ENCODE peak calls at places on chromosome 5, in nine cellular contexts. C is SK-N-MC; U is activated naive CD8-positive, alpha-beta T cell treated with anti-CD3 and anti-CD28 coated beads, Interleukin-2, amount 50 U/mL, for 24 hours; J is upper lobe of right lung; F is GM20000; M is Daoy; A is uterus; T is naive thymus-derived CD8-positive, alpha-beta T cell; X is tibial nerve. L is an unnamed sample.

GRCh38 chr5:102654559-102655354 is 100.3 kb upstream of the PAM start:
- DNase-seq in F (no peak), X (no peak), T (no peak), J (no peak), A (no peak), C (no peak), M (no peak), U (no peak), L (no peak)

GRCh38 chr5:44927335-44927734 is 118.6 kb downstream of the MRPS30 start:
- DNase-seq in U (no peak), X (no peak), C (no peak), J (no peak), A (no peak), F (no peak), M (no peak), T (no peak), L (no peak)

GRCh38 chr5:140113180-140113698 is 670 bp upstream of the PURA start:
- DNase-seq in J (peak), A (peak), F (no peak), X (no peak), C (no peak), T (no peak), U (peak), M (no peak), L (peak)

GRCh38 chr5:160260881-160261815 is 31.8 kb downstream of the FABP6 start:
- DNase-seq in M (peak), X (no peak), F (no peak), T (no peak), U (no peak), J (peak), C (no peak), A (no peak), L (no peak)

GRCh38 chr5:180810210-180811011 is 7.8 kb upstream of the MGAT1 start:
- DNase-seq in U (peak), A (peak), T (peak), J (peak), M (peak), C (peak), F (peak), X (peak), L (peak)

GRCh38 chr5:129803403-129803802 is 55.5 kb downstream of the MINAR2 start:
- DNase-seq in F (no peak), X (no peak), T (no peak), M (no peak), A (no peak), U (no peak), J (no peak), C (no peak), L (no peak)

GRCh38 chr5:103804714-103805113 is 242.1 kb upstream of the NUDT12 start:
- DNase-seq in A (no peak), T (no peak), U (no peak), X (no peak), F (no peak), C (no peak), M (peak), J (no peak), L (no peak)

GRCh38 chr5:71475788-71476384 is 20.4 kb downstream of the BDP1 start:
- DNase-seq in C (no peak), X (no peak), U (no peak), T (no peak), F (peak), J (no peak), M (no peak), A (no peak), L (no peak)

GRCh38 chr5:139745121-139745799 is 50.3 kb upstream of the PSD2 start:
- DNase-seq in U (peak), A (no peak), J (no peak), M (peak), F (no peak), X (peak), C (no peak), T (no peak), L (peak)

GRCh38 chr5:1477341-1477740 is 32.1 kb upstream of the SLC6A3 start:
- DNase-seq in U (no peak), J (peak), C (no peak), F (no peak), M (no peak), X (no peak), A (no peak), T (no peak), L (no peak)

GRCh38 chr5:67364381-67364970 is 167.9 kb upstream of the CD180 start:
- DNase-seq in A (no peak), X (no peak), T (no peak), M (no peak), U (no peak), F (no peak), J (no peak), C (no peak), L (no peak)

GRCh38 chr5:97163360-97163764 is 19.7 kb downstream of the RIOK2 start:
- DNase-seq in C (no peak), J (no peak), T (no peak), X (no peak), A (no peak), F (no peak), U (no peak), M (no peak), L (no peak)

GRCh38 chr5:58094031-58094430 is 365.9 kb downstream of the PLK2 start:
- DNase-seq in X (no peak), C (no peak), T (no peak), U (no peak), J (no peak), M (peak), F (no peak), A (no peak), L (no peak)

GRCh38 chr5:52360985-52361384 is 426.7 kb upstream of the ITGA1 start:
- DNase-seq in T (no peak), M (no peak), X (no peak), C (no peak), A (no peak), F (no peak), J (no peak), U (no peak), L (no peak)

GRCh38 chr5:177471610-177472356 is 1.7 kb downstream of the DBN1 start:
- DNase-seq in T (peak), C (no peak), J (peak), M (no peak), U (peak), A (no peak), F (no peak), X (peak), L (peak)

GRCh38 chr5:153584561-153585359 is 94.3 kb downstream of the GRIA1 start:
- DNase-seq in X (no peak), U (no peak), J (peak), C (no peak), T (no peak), F (no peak), A (no peak), M (no peak), L (no peak)

GRCh38 chr5:31783246-31783645 is 144.3 kb downstream of the PDZD2 start:
- DNase-seq in X (no peak), A (no peak), T (no peak), J (no peak), F (no peak), U (no peak), C (no peak), M (no peak), L (no peak)

GRCh38 chr5:108167174-108167573 is 214.7 kb downstream of the FBXL17 start:
- DNase-seq in X (no peak), F (no peak), J (no peak), T (no peak), U (no peak), M (no peak), C (no peak), A (no peak), L (no peak)

GRCh38 chr5:95739857-95740256 is 8.7 kb downstream of the RHOBTB3 start:
- DNase-seq in A (no peak), J (no peak), U (no peak), C (no peak), M (no peak), X (no peak), T (no peak), F (no peak), L (no peak)

GRCh38 chr5:35877655-35878054 is 21.0 kb downstream of the IL7R start:
- DNase-seq in M (no peak), T (no peak), X (no peak), A (no peak), F (no peak), J (no peak), U (no peak), C (no peak), L (no peak)

GRCh38 chr5:116436674-116437350 is 137.8 kb downstream of the SEMA6A start:
- DNase-seq in M (no peak), J (no peak), U (no peak), X (no peak), T (no peak), C (no peak), A (no peak), F (no peak), L (no peak)

GRCh38 chr5:156256644-156257043 is 70.3 kb upstream of the SGCD start:
- DNase-seq in X (no peak), U (no peak), A (no peak), C (no peak), T (no peak), M (no peak), F (no peak), J (no peak), L (no peak)

GRCh38 chr5:132369012-132369470 is 469 bp upstream of the SLC22A5 start:
- DNase-seq in C (no peak), U (no peak), X (no peak), J (no peak), T (no peak), M (no peak), F (no peak), A (no peak), L (no peak)

GRCh38 chr5:67747096-67747495 is 468.5 kb upstream of the PIK3R1 start:
- DNase-seq in X (no peak), C (no peak), U (no peak), J (no peak), F (no peak), A (no peak), T (no peak), M (no peak), L (no peak)

GRCh38 chr5:54558362-54558761 is 40.8 kb downstream of the SNX18 start:
- DNase-seq in J (no peak), U (no peak), X (no peak), T (no peak), C (no peak), M (no peak), F (no peak), A (no peak), L (no peak)

GRCh38 chr5:6453937-6454560 is 5.4 kb downstream of the UBE2QL1 start:
- DNase-seq in A (no peak), F (no peak), U (no peak), T (no peak), C (no peak), M (no peak), J (no peak), X (no peak), L (no peak)

GRCh38 chr5:89337-90286 is 2.4 kb upstream of the PLEKHG4B start:
- DNase-seq in X (no peak), F (no peak), U (no peak), T (no peak), M (no peak), C (no peak), A (no peak), J (no peak), L (no peak)

GRCh38 chr5:177354716-177355115 is 3.0 kb upstream of the RGS14 start:
- DNase-seq in F (no peak), M (no peak), X (no peak), U (no peak), A (no peak), T (no peak), J (no peak), C (no peak), L (no peak)

GRCh38 chr5:59319286-59319685 is 574.2 kb downstream of the PDE4D start:
- DNase-seq in M (no peak), T (no peak), X (no peak), A (no peak), J (no peak), C (no peak), U (no peak), F (no peak), L (no peak)

GRCh38 chr5:93831449-93831848 is 90.0 kb upstream of the POU5F2 start:
- DNase-seq in F (no peak), J (no peak), U (no peak), A (no peak), M (peak), T (no peak), X (no peak), C (no peak), L (no peak)

GRCh38 chr5:160685695-160686094 is 166.3 kb downstream of the ATP10B start:
- DNase-seq in A (no peak), C (no peak), J (no peak), U (no peak), T (no peak), F (peak), M (no peak), X (no peak), L (no peak)

GRCh38 chr5:148950892-148951291 is 112.0 kb downstream of the SH3TC2 start:
- DNase-seq in C (no peak), J (no peak), A (no peak), X (no peak), F (no peak), T (no peak), M (no peak), U (no peak), L (no peak)

GRCh38 chr5:73759771-73760170 is 133.8 kb downstream of the ARHGEF28 start:
- DNase-seq in U (no peak), M (peak), C (no peak), A (no peak), X (no peak), F (no peak), J (no peak), T (no peak), L (no peak)

GRCh38 chr5:111779260-111780254 is 22.6 kb upstream of the NREP start:
- DNase-seq in U (no peak), X (no peak), J (no peak), T (no peak), A (no peak), M (peak), C (no peak), F (no peak), L (no peak)

GRCh38 chr5:83368317-83368716 is 103.2 kb upstream of the VCAN start:
- DNase-seq in M (peak), X (no peak), T (no peak), A (no peak), U (no peak), F (no peak), J (no peak), C (no peak), L (no peak)

GRCh38 chr5:119367502-119368237 is 11.9 kb downstream of the TNFAIP8 start:
- DNase-seq in C (no peak), F (no peak), M (peak), T (no peak), A (no peak), X (no peak), J (no peak), U (no peak), L (no peak)

GRCh38 chr5:180624630-180625029 is 24.8 kb downstream of the FLT4 start:
- DNase-seq in F (no peak), A (no peak), M (no peak), J (no peak), T (no peak), X (no peak), U (no peak), C (no peak), L (no peak)

GRCh38 chr5:98827161-98827560 is 53.7 kb downstream of the RGMB start:
- DNase-seq in M (peak), C (no peak), F (no peak), J (no peak), U (no peak), A (no peak), T (no peak), X (no peak), L (no peak)

GRCh38 chr5:137498301-137498735 is 808 bp downstream of the SPOCK1 start:
- DNase-seq in A (no peak), X (no peak), U (no peak), J (peak), F (no peak), M (peak), C (no peak), T (no peak), L (no peak)

L was measured in stimulated activated CD8-positive, alpha-beta memory T cell treated with anti-CD3 and anti-CD28 coated beads, Interleukin-4, amount 100 ng/mL, for 48 hours.